ENCODE peak calls at places on chromosomes 6 and 20, in five cellular contexts. One of them, this sample, is unnamed.

GRCh38 chr20:44746367-44747165 is 901 bp downstream of the KCNK15 start:
- DNase-seq in GM23338: peak
- DNase-seq in Panc1: no peak
- DNase-seq in GM12891: no peak
- DNase-seq in stomach: peak
- DNase-seq in this sample: no peak

GRCh38 chr6:56356431-56356830 is 109.1 kb upstream of the COL21A1 start:
- DNase-seq in GM23338: peak
- DNase-seq in Panc1: no peak
- DNase-seq in GM12891: no peak
- DNase-seq in stomach: no peak
- DNase-seq in this sample: no peak

GRCh38 chr6:92790381-92790780 is 629.0 kb downstream of the EPHA7 start:
- DNase-seq in GM23338: peak
- DNase-seq in Panc1: no peak
- DNase-seq in GM12891: no peak
- DNase-seq in stomach: no peak
- DNase-seq in this sample: no peak

GRCh38 chr6:7769702-7770101 is 43.8 kb downstream of the BMP6 start:
- DNase-seq in GM23338: no peak
- DNase-seq in Panc1: peak
- DNase-seq in GM12891: no peak
- DNase-seq in stomach: no peak
- DNase-seq in this sample: no peak

GRCh38 chr6:37731888-37732287 is 34.2 kb upstream of the MDGA1 start:
- DNase-seq in GM23338: no peak
- DNase-seq in Panc1: no peak
- DNase-seq in GM12891: peak
- DNase-seq in stomach: peak
- DNase-seq in this sample: peak

GRCh38 chr6:124958759-124959354 is 3.4 kb upstream of the RNF217 start:
- DNase-seq in GM23338: no peak
- DNase-seq in Panc1: no peak
- DNase-seq in GM12891: no peak
- DNase-seq in stomach: no peak
- DNase-seq in this sample: no peak

GRCh38 chr6:127618729-127619128 is 41.8 kb downstream of the C6orf58 start:
- DNase-seq in GM23338: no peak
- DNase-seq in Panc1: no peak
- DNase-seq in GM12891: no peak
- DNase-seq in stomach: no peak
- DNase-seq in this sample: no peak

GRCh38 chr20:63955281-63955845 is 853 bp downstream of the UCKL1 start:
- DNase-seq in GM23338: peak
- DNase-seq in Panc1: no peak
- DNase-seq in GM12891: no peak
- DNase-seq in stomach: no peak
- DNase-seq in this sample: peak

GRCh38 chr20:33653218-33653899 is 8.8 kb upstream of the C20orf144 start:
- DNase-seq in GM23338: peak
- DNase-seq in Panc1: peak
- DNase-seq in GM12891: peak
- DNase-seq in stomach: peak
- DNase-seq in this sample: peak

GRCh38 chr6:14811760-14812428 is 434.0 kb upstream of the JARID2 start:
- DNase-seq in GM23338: no peak
- DNase-seq in Panc1: no peak
- DNase-seq in GM12891: no peak
- DNase-seq in stomach: no peak
- DNase-seq in this sample: no peak

GRCh38 chr20:16124911-16125776 is 448.1 kb downstream of the KIF16B start:
- DNase-seq in GM23338: no peak
- DNase-seq in Panc1: no peak
- DNase-seq in GM12891: no peak
- DNase-seq in stomach: no peak
- DNase-seq in this sample: no peak

GRCh38 chr20:19815553-19815991 is 57.5 kb downstream of the RIN2 start:
- DNase-seq in GM23338: peak
- DNase-seq in Panc1: peak
- DNase-seq in GM12891: no peak
- DNase-seq in stomach: no peak
- DNase-seq in this sample: no peak

GRCh38 chr20:17419459-17419858 is 111.7 kb downstream of the BFSP1 start:
- DNase-seq in GM23338: no peak
- DNase-seq in Panc1: no peak
- DNase-seq in GM12891: no peak
- DNase-seq in stomach: no peak
- DNase-seq in this sample: no peak

GRCh38 chr20:44648579-44648978 is 2.9 kb downstream of the ADA start:
- DNase-seq in GM23338: peak
- DNase-seq in Panc1: no peak
- DNase-seq in GM12891: no peak
- DNase-seq in stomach: no peak
- DNase-seq in this sample: no peak

GRCh38 chr6:16043171-16044142 is 85.4 kb upstream of the MYLIP start:
- DNase-seq in GM23338: no peak
- DNase-seq in Panc1: no peak
- DNase-seq in GM12891: no peak
- DNase-seq in stomach: no peak
- DNase-seq in this sample: no peak

GRCh38 chr20:10007747-10008146 is 27.0 kb upstream of the ANKEF1 start:
- DNase-seq in GM23338: no peak
- DNase-seq in Panc1: no peak
- DNase-seq in GM12891: no peak
- DNase-seq in stomach: no peak
- DNase-seq in this sample: no peak

GRCh38 chr20:59010995-59011873 is 4.2 kb upstream of the CTSZ start:
- DNase-seq in GM23338: peak
- DNase-seq in Panc1: no peak
- DNase-seq in GM12891: no peak
- DNase-seq in stomach: peak
- DNase-seq in this sample: no peak

GRCh38 chr20:35699127-35699913 is at the start of the genes NFS1 and ROMO1:
- DNase-seq in GM23338: peak
- DNase-seq in Panc1: no peak
- DNase-seq in GM12891: peak
- DNase-seq in stomach: peak
- DNase-seq in this sample: peak

GRCh38 chr6:106257195-106257594 is 68.4 kb downstream of the ATG5 start:
- DNase-seq in GM23338: no peak
- DNase-seq in Panc1: no peak
- DNase-seq in GM12891: no peak
- DNase-seq in stomach: no peak
- DNase-seq in this sample: no peak

GRCh38 chr20:53102361-53102760 is 130.2 kb downstream of the TSHZ2 start:
- DNase-seq in GM23338: no peak
- DNase-seq in Panc1: no peak
- DNase-seq in GM12891: no peak
- DNase-seq in stomach: no peak
- DNase-seq in this sample: no peak

GRCh38 chr20:35952480-35953410 is 1.6 kb downstream of the SCAND1 start:
- DNase-seq in GM23338: peak
- DNase-seq in Panc1: no peak
- DNase-seq in GM12891: no peak
- DNase-seq in stomach: no peak
- DNase-seq in this sample: no peak

GRCh38 chr6:125107896-125108295 is 45.7 kb upstream of the TPD52L1 start:
- DNase-seq in GM23338: no peak
- DNase-seq in Panc1: no peak
- DNase-seq in GM12891: no peak
- DNase-seq in stomach: no peak
- DNase-seq in this sample: no peak

GRCh38 chr6:51013376-51013775 is 194.7 kb downstream of the TFAP2B start:
- DNase-seq in GM23338: no peak
- DNase-seq in Panc1: no peak
- DNase-seq in GM12891: no peak
- DNase-seq in stomach: no peak
- DNase-seq in this sample: no peak

GRCh38 chr6:161079566-161080262 is 88.1 kb downstream of the MAP3K4 start:
- DNase-seq in GM23338: no peak
- DNase-seq in Panc1: no peak
- DNase-seq in GM12891: no peak
- DNase-seq in stomach: no peak
- DNase-seq in this sample: no peak

GRCh38 chr6:150887978-150888563 is 22.6 kb downstream of the MTHFD1L start:
- DNase-seq in GM23338: no peak
- DNase-seq in Panc1: no peak
- DNase-seq in GM12891: no peak
- DNase-seq in stomach: no peak
- DNase-seq in this sample: no peak

GRCh38 chr6:92779758-92780157 is 639.6 kb downstream of the EPHA7 start:
- DNase-seq in GM23338: no peak
- DNase-seq in Panc1: no peak
- DNase-seq in GM12891: no peak
- DNase-seq in stomach: no peak
- DNase-seq in this sample: no peak

GRCh38 chr6:111221804-111222203 is 134.5 kb downstream of the SLC16A10 start:
- DNase-seq in GM23338: no peak
- DNase-seq in Panc1: no peak
- DNase-seq in GM12891: no peak
- DNase-seq in stomach: no peak
- DNase-seq in this sample: no peak

GRCh38 chr20:9319687-9320384 is 194.6 kb upstream of the LAMP5 start:
- DNase-seq in GM23338: no peak
- DNase-seq in Panc1: no peak
- DNase-seq in GM12891: no peak
- DNase-seq in stomach: no peak
- DNase-seq in this sample: no peak

GRCh38 chr6:1608976-1609661 is 596 bp upstream of the FOXC1 start:
- DNase-seq in GM23338: peak
- DNase-seq in Panc1: no peak
- DNase-seq in GM12891: no peak
- DNase-seq in stomach: no peak
- DNase-seq in this sample: no peak

DNA sequence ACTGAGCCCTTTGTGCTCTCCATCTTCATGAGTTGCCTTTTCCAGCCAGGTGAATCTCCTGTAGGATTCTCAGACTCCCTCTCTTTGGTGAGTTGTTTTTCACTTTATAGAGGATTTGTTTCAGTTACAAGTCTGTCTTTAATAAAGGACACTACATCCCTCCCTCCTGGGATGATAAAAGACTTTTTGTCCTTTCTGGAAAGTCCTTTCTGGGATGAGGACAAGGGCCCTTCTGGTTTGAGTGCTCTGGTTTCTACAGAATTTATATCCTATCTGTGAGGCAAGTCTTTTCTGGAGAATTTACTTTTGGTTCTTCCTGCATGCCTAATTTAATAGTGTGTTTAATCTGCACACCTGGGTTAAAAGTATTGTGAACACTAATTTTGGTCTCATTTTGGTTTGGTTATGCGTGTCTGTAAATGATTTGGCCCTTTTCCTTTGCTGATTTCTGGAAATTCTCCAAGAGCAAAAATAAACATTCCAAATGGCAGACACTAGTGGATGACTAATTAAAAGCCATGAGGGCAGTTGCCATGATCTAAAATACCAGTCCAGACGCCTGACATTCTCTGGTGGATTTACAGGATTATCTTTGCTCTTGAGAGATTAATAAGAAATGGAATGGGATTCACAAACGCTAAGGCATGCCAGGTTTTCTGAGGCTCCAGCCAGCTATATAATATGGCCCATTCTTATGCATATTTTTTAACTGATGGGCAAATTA is 44.8 kb downstream of the TCP11 start:
- DNase-seq in GM23338: no peak
- DNase-seq in Panc1: peak
- DNase-seq in GM12891: no peak
- DNase-seq in stomach: no peak
- DNase-seq in this sample: no peak
- TF ChIP-seq POLR2AphosphoS5 in GM23338: no peak
- TF ChIP-seq POLR2AphosphoS5 in Panc1: no peak
- TF ChIP-seq POLR2AphosphoS5 in GM12891: no peak
- TF ChIP-seq POLR2AphosphoS5 in stomach: peak
- TF ChIP-seq POLR2AphosphoS5 in this sample: no peak

DNA sequence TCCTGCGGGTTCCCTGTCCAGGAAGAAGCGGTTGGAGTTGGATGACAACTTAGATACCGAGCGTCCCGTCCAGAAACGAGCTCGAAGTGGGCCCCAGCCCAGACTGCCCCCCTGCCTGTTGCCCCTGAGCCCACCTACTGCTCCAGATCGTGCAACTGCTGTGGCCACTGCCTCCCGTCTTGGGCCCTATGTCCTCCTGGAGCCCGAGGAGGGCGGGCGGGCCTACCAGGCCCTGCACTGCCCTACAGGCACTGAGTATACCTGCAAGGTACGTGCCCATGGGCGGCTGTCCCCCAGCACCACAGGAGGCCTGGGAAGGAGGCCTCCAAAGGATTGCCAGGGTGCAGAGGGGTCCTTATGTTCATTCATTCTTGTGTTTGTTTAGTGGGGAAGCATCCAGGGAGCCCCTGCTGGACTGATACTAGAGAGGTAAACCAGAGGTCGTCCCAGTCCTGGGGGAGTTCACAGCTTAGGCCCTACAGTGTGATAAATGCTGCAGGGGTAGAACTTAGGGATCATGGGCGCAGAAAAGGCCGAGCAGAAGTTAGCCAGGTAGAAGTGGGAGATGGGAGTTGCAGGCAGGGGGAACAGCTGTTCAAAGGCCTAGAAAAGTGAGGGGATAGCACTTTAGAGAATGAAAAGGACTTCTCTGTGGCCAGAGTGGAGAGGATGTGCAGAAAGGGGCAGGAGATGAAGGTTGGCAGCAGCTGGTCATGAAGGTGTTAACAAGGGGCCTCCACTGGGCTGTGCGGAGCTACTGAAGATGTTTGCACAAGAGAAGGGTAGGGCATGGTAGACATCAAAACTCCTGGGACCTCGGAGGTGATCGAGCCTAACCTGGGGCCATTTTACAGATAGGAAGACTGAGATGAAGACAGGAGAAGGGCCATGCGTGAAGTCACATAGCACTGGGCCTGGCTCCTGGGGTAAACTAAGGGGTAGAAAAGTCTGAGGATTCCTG is 7.8 kb downstream of the TRIB3 start:
- DNase-seq in GM23338: no peak
- DNase-seq in Panc1: no peak
- DNase-seq in GM12891: no peak
- DNase-seq in stomach: no peak
- DNase-seq in this sample: no peak
- TF ChIP-seq POLR2AphosphoS5 in GM23338: no peak
- TF ChIP-seq POLR2AphosphoS5 in Panc1: no peak
- TF ChIP-seq POLR2AphosphoS5 in GM12891: no peak
- TF ChIP-seq POLR2AphosphoS5 in stomach: no peak
- TF ChIP-seq POLR2AphosphoS5 in this sample: no peak

DNA sequence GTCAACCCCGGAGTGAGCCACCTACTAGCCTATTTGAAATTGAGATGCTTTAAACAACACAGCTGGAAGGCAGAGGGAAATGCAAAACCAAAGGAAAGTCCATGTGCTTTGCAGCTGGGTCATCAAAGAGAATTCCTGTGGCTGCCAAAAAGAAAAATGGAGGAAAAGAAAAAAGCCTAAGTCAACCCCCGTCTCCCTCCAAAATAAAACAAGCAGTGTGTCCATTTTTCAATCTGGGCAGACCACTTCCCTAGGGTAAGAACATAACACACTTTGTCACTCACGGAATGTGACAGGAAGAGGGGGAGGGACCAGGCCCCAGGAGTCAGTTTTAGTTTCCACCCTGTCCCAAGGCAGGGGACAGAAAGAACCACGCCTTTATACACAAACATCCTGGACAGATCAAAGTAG is 29.3 kb downstream of the PXDC1 start:
- DNase-seq in GM23338: peak
- DNase-seq in Panc1: no peak
- DNase-seq in GM12891: no peak
- DNase-seq in stomach: no peak
- DNase-seq in this sample: no peak
- TF ChIP-seq POLR2AphosphoS5 in GM23338: no peak
- TF ChIP-seq POLR2AphosphoS5 in Panc1: no peak
- TF ChIP-seq POLR2AphosphoS5 in GM12891: no peak
- TF ChIP-seq POLR2AphosphoS5 in stomach: peak
- TF ChIP-seq POLR2AphosphoS5 in this sample: no peak

GRCh38 chr6:31541658-31542521 is at the start of gene DDX39B:
- DNase-seq in GM23338: peak
- DNase-seq in Panc1: peak
- DNase-seq in GM12891: peak
- DNase-seq in stomach: peak
- DNase-seq in this sample: peak
- TF ChIP-seq POLR2AphosphoS5 in GM23338: peak
- TF ChIP-seq POLR2AphosphoS5 in Panc1: peak
- TF ChIP-seq POLR2AphosphoS5 in GM12891: peak
- TF ChIP-seq POLR2AphosphoS5 in stomach: peak
- TF ChIP-seq POLR2AphosphoS5 in this sample: peak

This sample was measured in GM12892.